ENCODE peak calls at places on chromosomes 13 and 19, in six cellular contexts. T, F, R, A, O and P are unnamed samples.

GRCh38 chr13:66693656-66694055 is 536.5 kb downstream of the PCDH9 start:
- DNase-seq in T (no peak), F (no peak), R (no peak), A (no peak), O (no peak), P (no peak)

GRCh38 chr13:109778102-109778542 is 8.3 kb downstream of the IRS2 start:
- DNase-seq in T (no peak), F (no peak), R (no peak), A (no peak), O (peak; percentile 43), P (no peak)

GRCh38 chr19:51687791-51688664 is 5.1 kb upstream of the SPACA6 start:
- DNase-seq in T (peak; percentile 84), F (peak; percentile 28), R (no peak), A (no peak), O (peak; percentile 71), P (no peak)

GRCh38 chr19:2613507-2614295 is 88.8 kb downstream of the GNG7 start:
- DNase-seq in T (no peak), F (no peak), R (peak; percentile 63), A (no peak), O (no peak), P (peak; percentile 55)

GRCh38 chr13:99067160-99067985 is 89.5 kb upstream of the DOCK9 start:
- DNase-seq in T (no peak), F (no peak), R (no peak), A (no peak), O (peak; percentile 30), P (no peak)

GRCh38 chr19:7376151-7376852 is 27.6 kb downstream of the ARHGEF18 start:
- DNase-seq in T (no peak), F (no peak), R (no peak), A (no peak), O (peak; percentile 79), P (no peak)

GRCh38 chr19:2278504-2279158 is 3.3 kb downstream of the PEAK3 start:
- DNase-seq in T (no peak), F (no peak), R (no peak), A (no peak), O (no peak), P (no peak)

GRCh38 chr13:35598790-35599369 is 122.4 kb upstream of the MAB21L1 start:
- DNase-seq in T (no peak), F (no peak), R (no peak), A (no peak), O (no peak), P (no peak)

GRCh38 chr19:2544576-2545415 is 68.9 kb downstream of the GADD45B start:
- DNase-seq in T (no peak), F (no peak), R (no peak), A (no peak), O (no peak), P (no peak)

GRCh38 chr13:114334305-114335053 is 20.2 kb downstream of the CHAMP1 start:
- DNase-seq in T (no peak), F (no peak), R (no peak), A (no peak), O (no peak), P (no peak)

GRCh38 chr19:39200818-39201145 is 3.3 kb downstream of the SYCN start:
- DNase-seq in T (no peak), F (no peak), R (no peak), A (no peak), O (no peak), P (no peak)

GRCh38 chr19:19371056-19371455 is 34.4 kb upstream of the GATAD2A start:
- DNase-seq in T (no peak), F (no peak), R (no peak), A (no peak), O (peak; percentile 63), P (no peak)

GRCh38 chr13:19664481-19665230 is 31.2 kb downstream of the MPHOSPH8 start:
- DNase-seq in T (no peak), F (no peak), R (no peak), A (no peak), O (no peak), P (no peak)

GRCh38 chr19:6227941-6228325 is 51.8 kb downstream of the MLLT1 start:
- DNase-seq in T (no peak), F (no peak), R (no peak), A (no peak), O (no peak), P (no peak)

GRCh38 chr13:29801737-29802305 is 48.6 kb downstream of the UBL3 start:
- DNase-seq in T (no peak), F (no peak), R (no peak), A (no peak), O (no peak), P (no peak)

GRCh38 chr19:38667552-38668205 is 20.2 kb downstream of the ACTN4 start:
- DNase-seq in T (no peak), F (no peak), R (no peak), A (no peak), O (no peak), P (no peak)

GRCh38 chr13:37417042-37417441 is 181.5 kb downstream of the POSTN start:
- DNase-seq in T (no peak), F (no peak), R (no peak), A (no peak), O (no peak), P (no peak)

GRCh38 chr19:54152878-54153524 is 6.5 kb downstream of the LENG1 start:
- DNase-seq in T (no peak), F (no peak), R (no peak), A (no peak), O (no peak), P (no peak)

GRCh38 chr19:42601811-42602443 is 7.2 kb upstream of the CEACAM8 start:
- DNase-seq in T (no peak), F (no peak), R (no peak), A (no peak), O (peak; percentile 36), P (no peak)

GRCh38 chr13:113400621-113401451 is 36.9 kb upstream of the GRTP1 start:
- DNase-seq in T (peak; percentile 52), F (no peak), R (no peak), A (no peak), O (no peak), P (no peak)

GRCh38 chr19:4369109-4369887 is 25.9 kb downstream of the MPND start:
- DNase-seq in T (no peak), F (no peak), R (peak; percentile 74), A (peak; percentile 68), O (peak; percentile 82), P (peak; percentile 74)

GRCh38 chr19:54573330-54573872 is at the start of gene LILRA2:
- DNase-seq in T (no peak), F (no peak), R (no peak), A (no peak), O (no peak), P (no peak)

GRCh38 chr13:26075498-26075897 is 23.7 kb upstream of the SHISA2 start:
- DNase-seq in T (no peak), F (no peak), R (no peak), A (no peak), O (no peak), P (no peak)

GRCh38 chr13:110555601-110556223 is 5.8 kb downstream of the RAB20 start:
- DNase-seq in T (no peak), F (no peak), R (no peak), A (no peak), O (peak; percentile 42), P (no peak)

GRCh38 chr13:113029487-113030258 is 60.7 kb downstream of the MCF2L start:
- DNase-seq in T (no peak), F (no peak), R (peak; percentile 48), A (no peak), O (peak; percentile 64), P (peak; percentile 33)

GRCh38 chr13:59422646-59423045 is 741.1 kb downstream of the DIAPH3 start:
- DNase-seq in T (no peak), F (no peak), R (no peak), A (no peak), O (no peak), P (no peak)

GRCh38 chr13:20151016-20151415 is 9.8 kb downstream of the GJA3 start:
- DNase-seq in T (no peak), F (no peak), R (no peak), A (no peak), O (no peak), P (no peak)

GRCh38 chr19:15268928-15269253 is 36.6 kb upstream of the EPHX3 start:
- DNase-seq in T (no peak), F (no peak), R (no peak), A (no peak), O (no peak), P (no peak)

GRCh38 chr19:42461700-42462324 is 19.1 kb upstream of the CXCL17 start:
- DNase-seq in T (no peak), F (no peak), R (no peak), A (no peak), O (no peak), P (no peak)

GRCh38 chr19:47264629-47265028 is 8.3 kb downstream of the CCDC9 start:
- DNase-seq in T (no peak), F (no peak), R (no peak), A (no peak), O (no peak), P (no peak)
- H3K4me1 ChIP-seq in T (peaks cover 2% of the 10 kb centered on the region), F (no peaks in the 10 kb centered on the region), R (no peaks in the 10 kb centered on the region), A (no peaks in the 10 kb centered on the region), O (no peaks in the 10 kb centered on the region), P (no peaks in the 10 kb centered on the region)

GRCh38 chr19:30448386-30449130 is 76.4 kb downstream of the ZNF536 start:
- DNase-seq in T (no peak), F (no peak), R (no peak), A (no peak), O (no peak), P (no peak)
- H3K27ac ChIP-seq in T (no peak overlapping the region), F (no peak overlapping the region), R (no peak overlapping the region), A (no peak overlapping the region), O (no peak overlapping the region), P (no peak overlapping the region)

GRCh38 chr13:96299235-96299634 is 209.3 kb downstream of the HS6ST3 start:
- DNase-seq in T (no peak), F (no peak), R (no peak), A (no peak), O (no peak), P (no peak)
- H3K4me1 ChIP-seq in T (no peaks in the 10 kb centered on the region), F (no peaks in the 10 kb centered on the region), R (no peaks in the 10 kb centered on the region), A (no peaks in the 10 kb centered on the region), O (no peaks in the 10 kb centered on the region), P (no peaks in the 10 kb centered on the region)

GRCh38 chr19:58097349-58097748 is 682 bp downstream of the ZSCAN18 start:
- DNase-seq in T (no peak), F (no peak), R (peak; percentile 15), A (no peak), O (no peak), P (no peak)

GRCh38 chr19:58098682-58098998 is 609 bp upstream of the ZSCAN18 start:
- DNase-seq in T (no peak), F (no peak), R (no peak), A (no peak), O (no peak), P (no peak)

GRCh38 chr19:58095328-58095727 is 2.7 kb downstream of the ZSCAN18 start:
- DNase-seq in T (no peak), F (no peak), R (no peak), A (no peak), O (no peak), P (no peak)

GRCh38 chr19:58097783-58098681 is at the start of gene ZSCAN18:
- DNase-seq in T (peak; percentile 99), F (peak; percentile 96), R (peak; percentile 100), A (peak; percentile 97), O (peak; percentile 99), P (peak; percentile 100)

DNA sequence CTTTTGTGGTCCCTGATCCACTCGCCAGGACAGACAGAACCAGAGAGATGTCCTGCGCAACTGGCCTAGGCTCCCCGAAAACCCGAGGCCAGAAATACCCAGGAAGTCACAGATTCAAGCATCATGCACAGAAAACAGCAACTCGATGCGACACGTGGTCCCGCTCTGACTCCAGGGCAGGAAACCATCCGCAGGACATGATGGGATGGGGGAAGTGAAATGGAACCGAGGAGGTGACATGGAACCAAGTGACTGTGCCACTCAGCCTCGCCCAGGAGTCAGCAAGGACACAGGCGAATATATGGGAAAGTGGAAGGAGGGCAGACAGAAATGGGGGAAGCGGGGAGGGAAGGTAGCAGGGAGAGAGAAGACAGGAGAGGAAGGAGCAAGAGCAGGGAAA is 1.1 kb downstream of the ZSCAN18 start:
- DNase-seq in T (no peak), F (no peak), R (no peak), A (no peak), O (no peak), P (no peak)
- H3K27ac ChIP-seq in T (peak overlapping the region; percentile 97), F (peak overlapping the region; percentile 92), R (no peak overlapping the region), A (no peak overlapping the region), O (no peak overlapping the region), P (peak overlapping the region; percentile 100)